ENCODE peak calls at places on chromosomes 5 and 9, in eight cellular contexts. P is SK-N-SH, R is GM23338, Y is hepatocyte, N is OCI-LY7, E is PC-3, G is HCT116, H is MM.1S. J is an unnamed sample.

GRCh38 chr5:169876376-169876775 is 103.9 kb downstream of the INSYN2B start:
- DNase-seq in P (no peak), R (no peak), Y (no peak), N (no peak), E (no peak), G (no peak), H (no peak), J (no peak)

GRCh38 chr5:9046756-9047481 is 499.0 kb downstream of the SEMA5A start:
- DNase-seq in P (no peak), R (no peak), Y (peak; percentile 25), N (no peak), E (peak; percentile 61), G (no peak), H (no peak), J (no peak)

GRCh38 chr9:115494958-115495690 is 377.2 kb upstream of the TNC start:
- DNase-seq in P (peak; percentile 41), R (no peak), Y (peak; percentile 38), N (no peak), E (peak; percentile 80), G (no peak), H (no peak), J (no peak)

GRCh38 chr9:126436545-126437269 is 110.1 kb downstream of the MVB12B start:
- DNase-seq in P (peak; percentile 50), R (no peak), Y (no peak), N (no peak), E (peak; percentile 39), G (no peak), H (no peak), J (peak; percentile 42)

GRCh38 chr5:112006721-112007120 is 249.7 kb upstream of the NREP start:
- DNase-seq in P (no peak), R (no peak), Y (no peak), N (no peak), E (peak; percentile 39), G (no peak), H (no peak), J (no peak)

GRCh38 chr9:70318002-70318401 is 59.2 kb downstream of the SMC5 start:
- DNase-seq in P (no peak), R (peak; percentile 68), Y (no peak), N (no peak), E (no peak), G (no peak), H (no peak), J (peak; percentile 24)

GRCh38 chr5:177403194-177403825 is 2.8 kb upstream of the PFN3 start:
- DNase-seq in P (no peak), R (peak; percentile 65), Y (peak; percentile 43), N (peak; percentile 32), E (peak; percentile 35), G (no peak), H (peak; percentile 37), J (peak; percentile 58)

GRCh38 chr5:55509768-55510522 is 24.8 kb downstream of the PLPP1 start:
- DNase-seq in P (no peak), R (no peak), Y (peak; percentile 47), N (no peak), E (peak; percentile 73), G (no peak), H (no peak), J (no peak)

DNA sequence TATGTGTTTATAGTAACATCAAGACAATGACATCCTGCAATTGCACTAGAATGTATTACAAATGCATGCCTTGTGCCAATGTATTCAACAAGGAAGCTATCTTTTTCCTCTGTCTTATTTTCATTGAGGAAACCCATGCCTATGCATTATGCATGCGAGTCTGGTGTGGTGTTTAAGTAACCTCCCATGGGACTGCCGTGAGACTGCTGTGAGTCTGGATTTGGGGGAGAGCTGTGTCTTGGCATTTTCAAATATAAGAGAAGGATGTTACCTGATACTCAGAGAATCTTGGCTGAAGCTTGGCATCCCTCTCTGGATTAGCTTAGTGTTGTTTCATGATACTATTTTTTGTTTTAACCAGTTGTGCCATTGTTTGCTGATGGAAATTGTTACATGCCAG is 98.3 kb downstream of the F2RL2 start:
- DNase-seq in P (no peak), R (no peak), Y (no peak), N (no peak), E (no peak), G (no peak), H (no peak), J (peak; percentile 15)
- H3K4me1 ChIP-seq in P (peaks cover 27% of the 10 kb centered on the region), R (peaks cover 82% of the 10 kb centered on the region), Y (peaks cover 48% of the 10 kb centered on the region), N (no peaks in the 10 kb centered on the region), E (no peaks in the 10 kb centered on the region), G (peaks cover 6% of the 10 kb centered on the region), H (peaks cover 18% of the 10 kb centered on the region), J (peaks cover 16% of the 10 kb centered on the region)

DNA sequence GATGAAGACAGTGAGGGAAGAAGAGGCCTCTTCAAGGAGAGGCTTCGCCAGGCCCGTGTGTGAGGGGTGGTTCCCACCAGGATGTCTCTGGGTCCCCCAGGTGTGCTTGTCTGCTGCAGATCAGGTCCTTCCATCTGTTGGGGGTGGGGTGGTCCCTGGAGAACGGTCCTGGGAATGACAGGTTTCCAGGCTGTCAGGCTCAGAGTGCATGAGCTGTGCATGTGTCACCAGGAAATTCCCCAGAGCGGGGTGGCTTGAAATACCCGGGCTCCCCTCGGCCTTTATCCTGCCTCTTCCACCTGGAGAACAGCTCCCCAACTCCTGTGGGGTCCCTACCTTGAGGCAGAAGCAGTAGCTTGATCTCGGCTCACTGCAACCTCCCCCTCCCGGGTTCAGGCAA is 118.8 kb downstream of the GAPVD1 start:
- DNase-seq in P (no peak), R (no peak), Y (no peak), N (no peak), E (peak; percentile 38), G (no peak), H (no peak), J (no peak)
- TF ChIP-seq EZH2phosphoT487 in P (no peak), R (no peak), Y (no peak), N (no peak), E (no peak), G (no peak), H (no peak), J (no peak)

DNA sequence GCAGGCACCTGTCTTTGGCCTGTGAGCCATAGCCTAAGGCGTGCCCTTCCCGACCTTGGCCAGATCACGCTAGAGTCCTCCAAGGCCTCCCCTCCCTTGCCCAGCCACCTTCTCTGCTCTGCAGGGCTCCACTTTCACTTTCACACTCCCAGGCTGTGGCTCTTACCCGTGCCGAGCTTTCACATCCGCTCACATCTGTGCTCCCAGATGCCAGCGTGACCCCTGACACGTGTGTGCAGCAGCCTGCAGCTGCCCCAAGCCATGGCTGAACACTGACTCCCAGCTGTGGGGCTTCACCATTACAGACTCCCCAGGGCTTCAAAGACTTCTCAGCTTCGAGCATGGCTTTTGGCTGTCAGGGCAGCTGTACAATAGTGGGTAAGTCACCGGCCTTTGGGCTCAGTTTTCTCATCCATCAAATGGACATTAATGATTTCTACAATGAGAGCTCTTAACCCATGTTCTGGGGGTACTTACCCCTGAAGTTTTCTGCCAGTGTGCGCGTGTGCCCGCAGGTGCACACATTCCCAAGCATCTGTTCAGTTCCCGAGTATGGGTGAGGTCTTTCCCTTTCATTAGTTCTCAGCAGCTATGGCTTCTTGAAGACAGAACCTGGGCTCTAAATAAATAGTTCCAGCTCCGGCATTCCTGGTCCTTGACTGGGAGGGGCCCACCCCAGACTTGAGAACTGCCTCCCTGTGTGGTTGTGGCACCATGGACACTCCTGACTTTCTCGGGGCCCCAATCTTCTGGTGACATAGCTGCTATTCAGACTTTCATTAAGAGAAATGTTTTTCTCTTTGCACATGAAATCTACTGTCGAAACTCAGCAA is 118.6 kb downstream of the RGS3 start:
- DNase-seq in P (peak; percentile 62), R (no peak), Y (no peak), N (peak; percentile 99), E (no peak), G (no peak), H (peak; percentile 99), J (no peak)
- TF ChIP-seq CTCF in P (no peak), R (no peak), Y (no peak), N (peak; percentile 86), E (no peak), G (no peak), H (peak; percentile 86), J (no peak)

GRCh38 chr5:141493500-141494422 is 4.9 kb downstream of the PCDHGC5 start:
- DNase-seq in P (no peak), R (no peak), Y (no peak), N (no peak), E (no peak), G (no peak), H (no peak), J (no peak)
- H3K4me1 ChIP-seq in P (peaks cover 7% of the 10 kb centered on the region), R (peaks cover 42% of the 10 kb centered on the region), Y (peaks cover 19% of the 10 kb centered on the region), N (no peaks in the 10 kb centered on the region), E (peaks cover 10% of the 10 kb centered on the region), G (no peaks in the 10 kb centered on the region), H (no peaks in the 10 kb centered on the region), J (peaks cover 34% of the 10 kb centered on the region)

DNA sequence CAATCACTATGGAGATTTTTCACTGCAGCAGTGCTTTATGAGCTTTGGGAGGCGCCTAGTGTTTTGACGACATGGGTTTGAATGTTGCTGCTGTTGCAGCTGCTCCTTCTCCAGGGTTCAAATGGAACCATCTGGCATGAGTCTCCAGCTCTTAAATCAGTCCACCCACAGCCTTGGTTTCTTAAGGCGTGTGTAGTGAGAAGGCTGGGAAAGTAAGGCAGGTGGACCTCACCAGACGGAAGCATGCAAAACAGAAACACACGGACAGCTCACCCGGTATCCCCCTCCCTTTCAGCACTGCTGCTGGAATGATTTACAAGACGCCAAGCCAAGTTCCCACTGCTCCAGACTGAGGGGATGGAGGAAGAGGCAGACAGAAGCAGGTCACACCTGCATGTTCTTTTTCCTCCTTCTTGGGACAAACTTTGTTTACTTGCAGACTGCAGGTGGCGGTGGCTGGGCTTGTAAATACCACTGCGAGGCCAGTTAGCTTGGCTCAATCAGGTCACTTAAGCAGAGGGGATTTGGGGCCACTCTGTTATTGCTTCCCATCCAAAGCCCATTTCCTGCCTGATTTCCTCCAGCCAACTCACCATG is 47.4 kb downstream of the ADAM19 start:
- DNase-seq in P (no peak), R (peak; percentile 62), Y (peak; percentile 31), N (no peak), E (no peak), G (no peak), H (no peak), J (peak; percentile 64)
- TF ChIP-seq EZH2phosphoT487 in P (no peak), R (no peak), Y (no peak), N (no peak), E (no peak), G (no peak), H (no peak), J (no peak)

GRCh38 chr5:94028001-94028400 is 286.6 kb upstream of the POU5F2 start:
- DNase-seq in P (no peak), R (no peak), Y (peak; percentile 6), N (no peak), E (no peak), G (no peak), H (no peak), J (no peak)

GRCh38 chr5:94024625-94025024 is 283.2 kb upstream of the POU5F2 start:
- DNase-seq in P (no peak), R (no peak), Y (no peak), N (no peak), E (no peak), G (no peak), H (no peak), J (no peak)

GRCh38 chr5:94024101-94024500 is 282.7 kb upstream of the POU5F2 start:
- DNase-seq in P (no peak), R (no peak), Y (no peak), N (no peak), E (no peak), G (no peak), H (no peak), J (no peak)

GRCh38 chr5:94027145-94027544 is 285.7 kb upstream of the POU5F2 start:
- DNase-seq in P (no peak), R (no peak), Y (no peak), N (no peak), E (no peak), G (no peak), H (no peak), J (no peak)

GRCh38 chr5:94025788-94026473 is 284.5 kb upstream of the POU5F2 start:
- DNase-seq in P (no peak), R (peak; percentile 29), Y (peak; percentile 47), N (no peak), E (no peak), G (no peak), H (no peak), J (peak; percentile 37)
- TF ChIP-seq CTCF in P (no peak), R (peak; percentile 47), Y (peak; percentile 16), N (no peak), E (peak; percentile 41), G (peak; percentile 9), H (no peak), J (peak; percentile 48)